ENCODE peak calls at places on chromosomes 7 and 10, in nine cellular contexts. Q is fibroblast of villous mesenchyme, B is lower leg skin, C is AG04450, R is sigmoid colon, P is upper lobe of right lung, U is cardiac muscle cell, Z is fibroblast of pulmonary artery, F is nephron progenitor cell. Y is an unnamed sample.

GRCh38 chr7:45872116-45873034 is 507 bp downstream of the CCDC201 start:
- DNase-seq in C (no peak), Q (no peak), P (no peak), Z (no peak), F (peak), B (peak), U (peak), R (no peak), Y (no peak)

GRCh38 chr7:1675036-1675671 is 5.1 kb downstream of the ELFN1 start:
- DNase-seq in C (no peak), P (peak), R (peak), B (peak), Q (no peak), Z (no peak), F (no peak), U (no peak), Y (peak)

GRCh38 chr10:102229810-102230263 is 3.7 kb downstream of the ELOVL3 start:
- DNase-seq in P (peak), Z (peak), C (no peak), B (peak), R (peak), Q (peak), U (peak), F (peak), Y (no peak)

GRCh38 chr10:24503627-24504320 is 219.9 kb downstream of the ARHGAP21 start:
- DNase-seq in C (peak), F (peak), Z (peak), R (no peak), B (no peak), U (peak), Q (peak), P (no peak), Y (no peak)

GRCh38 chr10:92530421-92530820 is 43.5 kb downstream of the IDE start:
- DNase-seq in R (no peak), Z (peak), Q (no peak), B (no peak), U (peak), C (no peak), F (no peak), P (no peak), Y (no peak)

GRCh38 chr7:150898475-150899011 is 46.2 kb downstream of the AOC1 start:
- DNase-seq in Q (peak), Z (peak), C (peak), R (peak), P (peak), U (peak), F (peak), B (peak), Y (no peak)

GRCh38 chr7:34928052-34928451 is 109.2 kb downstream of the DPY19L1 start:
- DNase-seq in F (peak), Q (peak), R (no peak), B (no peak), U (peak), C (no peak), Z (peak), P (peak), Y (no peak)

GRCh38 chr7:42192072-42192471 is 44.9 kb downstream of the GLI3 start:
- DNase-seq in Q (peak), C (no peak), U (peak), Z (no peak), R (no peak), F (no peak), P (no peak), B (no peak), Y (no peak)

GRCh38 chr10:84156768-84157167 is 16.8 kb upstream of the GPR15LG start:
- DNase-seq in Z (peak), R (no peak), F (no peak), P (no peak), Q (peak), C (no peak), B (no peak), U (peak), Y (no peak)

GRCh38 chr7:129517931-129518330 is 15.6 kb downstream of the SMKR1 start:
- DNase-seq in Z (no peak), R (no peak), C (no peak), Q (no peak), P (no peak), B (no peak), U (no peak), F (no peak), Y (no peak)

GRCh38 chr10:131195116-131195515 is 116.4 kb downstream of the TCERG1L start:
- DNase-seq in Z (no peak), U (no peak), Q (no peak), R (peak), F (no peak), P (peak), C (no peak), B (peak), Y (no peak)

GRCh38 chr7:38248069-38248567 is 25.3 kb downstream of the TARP start:
- DNase-seq in B (no peak), R (no peak), P (no peak), Q (no peak), Z (no peak), C (no peak), U (no peak), F (no peak), Y (no peak)

GRCh38 chr7:105857009-105857952 is 19.1 kb downstream of the ATXN7L1 start:
- DNase-seq in B (no peak), P (no peak), C (no peak), Z (no peak), F (no peak), R (no peak), U (no peak), Q (no peak), Y (no peak)

GRCh38 chr10:35611750-35612149 is 6.6 kb downstream of the GJD4 start:
- DNase-seq in Z (no peak), B (no peak), U (no peak), F (no peak), Q (no peak), R (no peak), C (no peak), P (no peak), Y (no peak)
- TF ChIP-seq CTCF in Z (peak), B (no peak), U (no peak), F (no peak), Q (no peak), R (no peak), C (no peak), P (no peak), Y (peak)

DNA sequence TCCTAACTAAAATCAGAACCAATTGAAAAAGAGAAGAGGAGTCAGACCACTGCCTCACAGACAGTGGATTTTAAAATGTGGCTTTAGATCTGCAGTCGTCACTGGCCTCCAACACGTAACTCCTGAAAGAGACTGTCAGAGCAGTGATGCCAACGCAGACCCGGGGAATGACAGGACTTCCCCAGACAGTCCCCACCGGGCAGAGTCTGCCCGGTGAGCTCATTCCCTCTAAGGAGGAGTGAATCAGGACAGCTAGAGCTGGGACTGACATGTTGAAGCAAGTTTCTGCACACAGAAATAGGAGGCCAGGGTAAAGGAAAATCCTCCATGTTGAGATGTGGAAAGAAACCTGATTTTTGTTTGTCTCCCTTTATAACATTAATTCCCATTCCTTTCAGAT is 105.0 kb downstream of the TES start:
- DNase-seq in R (no peak), Z (no peak), Q (no peak), U (no peak), F (no peak), C (no peak), B (no peak), P (no peak), Y (no peak)
- TF ChIP-seq CTCF in R (no peak), Z (no peak), Q (no peak), U (no peak), F (no peak), C (no peak), B (no peak), P (no peak), Y (no peak)

GRCh38 chr10:27748586-27748985 is 3.0 kb upstream of the MKX start:
- DNase-seq in Z (no peak), R (no peak), F (no peak), U (no peak), B (no peak), Q (no peak), P (no peak), C (no peak), Y (no peak)

GRCh38 chr10:27745380-27745718 is 270 bp downstream of the MKX start:
- DNase-seq in Q (no peak), R (peak), F (no peak), Z (no peak), P (no peak), B (no peak), C (no peak), U (no peak), Y (no peak)

GRCh38 chr10:27746364-27747095 is 911 bp upstream of the MKX start:
- DNase-seq in Z (no peak), C (no peak), R (no peak), P (no peak), B (no peak), U (no peak), Q (no peak), F (peak), Y (no peak)

GRCh38 chr10:27745719-27746363 is at the start of gene MKX:
- DNase-seq in Q (peak), R (peak), B (peak), F (peak), Z (no peak), U (peak), C (no peak), P (peak), Y (peak)

GRCh38 chr10:27747096-27747451 is 1.5 kb upstream of the MKX start:
- DNase-seq in U (no peak), Q (no peak), B (no peak), P (no peak), Z (no peak), F (peak), C (no peak), R (no peak), Y (no peak)
- TF ChIP-seq CTCF in U (no peak), Q (no peak), B (no peak), P (no peak), Z (no peak), F (no peak), C (no peak), R (no peak), Y (peak)

DNA sequence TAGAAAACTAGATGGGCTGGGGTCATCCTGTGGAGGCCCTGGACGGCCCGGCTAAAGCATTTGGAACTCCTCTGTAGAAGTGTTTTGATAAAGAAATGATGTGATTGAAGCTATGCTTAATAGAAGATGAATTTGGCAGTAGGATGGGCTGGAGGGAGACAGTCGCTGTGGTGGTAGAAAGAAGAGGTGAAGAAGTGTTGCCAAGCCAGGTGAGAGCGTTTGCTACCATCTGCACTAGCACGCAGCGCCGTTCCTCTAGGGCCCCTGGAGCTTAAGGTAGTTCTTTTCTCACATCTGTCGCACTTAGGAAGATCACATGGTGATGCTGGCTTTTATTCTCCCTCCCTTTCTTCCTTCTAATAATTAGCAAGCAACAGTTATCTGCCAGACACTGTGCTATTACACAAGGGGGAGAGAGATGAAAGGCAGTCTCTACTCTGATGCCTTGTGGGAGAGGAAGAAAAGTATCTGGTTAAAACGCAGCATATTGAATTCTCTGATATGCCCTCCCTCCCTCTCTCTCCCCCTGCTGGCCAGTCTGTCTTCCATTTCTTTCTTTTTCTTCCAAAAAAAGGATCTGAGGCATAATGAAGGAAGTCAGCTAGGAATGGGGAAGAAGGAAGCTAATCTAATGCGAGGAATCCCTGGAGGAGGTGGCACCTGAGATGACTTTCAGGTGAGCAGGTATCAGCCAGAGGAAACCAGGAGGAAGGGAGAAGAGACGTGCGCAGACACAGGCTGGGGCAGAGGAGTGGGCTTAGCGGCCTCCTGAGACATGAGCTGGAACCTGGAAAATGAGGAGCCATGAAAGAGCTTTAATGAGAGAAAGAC is 162.3 kb upstream of the KLF14 start:
- DNase-seq in Q (peak), B (no peak), Z (peak), F (no peak), P (no peak), C (no peak), U (peak), R (no peak), Y (no peak)
- TF ChIP-seq CTCF in Q (peak), B (no peak), Z (peak), F (no peak), P (no peak), C (peak), U (peak), R (no peak), Y (no peak)

GRCh38 chr7:98833022-98833421 is 36.8 kb downstream of the TMEM130 start:
- DNase-seq in Q (no peak), U (no peak), F (no peak), P (no peak), C (no peak), R (no peak), Z (no peak), B (no peak), Y (no peak)

GRCh38 chr7:98830972-98831548 is 38.8 kb downstream of the TMEM130 start:
- DNase-seq in U (no peak), C (no peak), Z (no peak), P (no peak), B (no peak), F (no peak), Q (no peak), R (no peak), Y (no peak)

GRCh38 chr7:98834949-98835348 is 34.9 kb downstream of the TMEM130 start:
- DNase-seq in C (no peak), Z (no peak), B (no peak), P (no peak), F (no peak), R (no peak), Q (no peak), U (no peak), Y (no peak)

GRCh38 chr7:98828368-98828767 is 41.4 kb downstream of the TMEM130 start:
- DNase-seq in C (no peak), Z (no peak), P (no peak), R (no peak), Q (no peak), B (no peak), F (no peak), U (no peak), Y (no peak)

GRCh38 chr7:98831641-98832221 is 38.1 kb downstream of the TMEM130 start:
- DNase-seq in P (peak), F (peak), B (no peak), U (no peak), R (no peak), C (no peak), Q (peak), Z (peak), Y (no peak)
- TF ChIP-seq CTCF in P (peak), F (peak), B (no peak), U (peak), R (peak), C (peak), Q (peak), Z (peak), Y (peak)

GRCh38 chr10:69872326-69872725 is 70.6 kb downstream of the COL13A1 start:
- DNase-seq in U (no peak), Z (no peak), Q (no peak), R (no peak), C (no peak), P (no peak), B (no peak), F (no peak), Y (no peak)

GRCh38 chr10:69876286-69876685 is 74.6 kb downstream of the COL13A1 start:
- DNase-seq in B (no peak), Z (no peak), P (no peak), F (no peak), C (no peak), U (no peak), R (no peak), Q (no peak), Y (no peak)

GRCh38 chr10:69875856-69876255 is 74.2 kb downstream of the COL13A1 start:
- DNase-seq in Q (no peak), C (no peak), P (no peak), Z (no peak), R (no peak), F (no peak), U (no peak), B (no peak), Y (no peak)

GRCh38 chr10:69873141-69873540 is 71.4 kb downstream of the COL13A1 start:
- DNase-seq in Z (no peak), C (no peak), B (no peak), P (no peak), R (no peak), Q (no peak), U (no peak), F (no peak), Y (no peak)

GRCh38 chr10:69874464-69874863 is 72.8 kb downstream of the COL13A1 start:
- DNase-seq in C (no peak), F (no peak), Z (peak), R (no peak), B (peak), Q (peak), P (no peak), U (peak), Y (no peak)
- TF ChIP-seq CTCF in C (peak), F (no peak), Z (peak), R (no peak), B (no peak), Q (no peak), P (no peak), U (peak), Y (no peak)

Y was measured in chondrocyte.